ENCODE peak calls at places on chromosomes 2 and 18, in seven cellular contexts. M is fibroblast of mammary gland, O is neuronal stem cell, S is H7, B is astrocyte of the spinal cord, W is OCI-LY7, K is uterus. G is an unnamed sample.
A peak's percentile ranks its signal among the peaks of the same experiment; 100 is the strongest.

GRCh38 chr18:12765127-12765526 is 62.3 kb downstream of the PSMG2 start:
- DNase-seq in M (no peak), O (no peak), S (peak; percentile 66), B (no peak), W (no peak), K (no peak), G (no peak)

GRCh38 chr2:186925514-186925913 is 76.5 kb upstream of the ZSWIM2 start:
- DNase-seq in M (no peak), O (no peak), S (no peak), B (no peak), W (no peak), K (no peak), G (no peak)

GRCh38 chr18:57434177-57434535 is 1.0 kb upstream of the ONECUT2 start:
- DNase-seq in M (no peak), O (no peak), S (no peak), B (no peak), W (no peak), K (no peak), G (no peak)

GRCh38 chr18:77167276-77167675 is 34.7 kb upstream of the MBP start:
- DNase-seq in M (peak; percentile 91), O (no peak), S (no peak), B (no peak), W (no peak), K (no peak), G (no peak)

GRCh38 chr2:109277414-109277813 is 148.4 kb downstream of the SH3RF3 start:
- DNase-seq in M (no peak), O (no peak), S (no peak), B (no peak), W (no peak), K (no peak), G (no peak)

GRCh38 chr18:31990823-31991222 is 27.8 kb upstream of the RNF125 start:
- DNase-seq in M (no peak), O (no peak), S (no peak), B (no peak), W (peak; percentile 1), K (no peak), G (no peak)

GRCh38 chr2:217433522-217433921 is 569.3 kb downstream of the TNS1 start:
- DNase-seq in M (no peak), O (no peak), S (no peak), B (no peak), W (no peak), K (peak; percentile 59), G (no peak)

GRCh38 chr2:19845323-19845920 is 56.4 kb downstream of the TTC32 start:
- DNase-seq in M (no peak), O (no peak), S (no peak), B (no peak), W (no peak), K (no peak), G (no peak)

GRCh38 chr2:100391735-100392515 is 25.5 kb downstream of the CHST10 start:
- DNase-seq in M (no peak), O (no peak), S (peak; percentile 13), B (no peak), W (no peak), K (no peak), G (no peak)

GRCh38 chr2:88481937-88482336 is 29.4 kb upstream of the FOXI3 start:
- DNase-seq in M (peak; percentile 15), O (no peak), S (no peak), B (peak; percentile 2), W (peak; percentile 7), K (no peak), G (no peak)

GRCh38 chr2:223404616-223405015 is 197.5 kb downstream of the SCG2 start:
- DNase-seq in M (no peak), O (no peak), S (no peak), B (no peak), W (no peak), K (no peak), G (no peak)

GRCh38 chr2:120669121-120669952 is 66.3 kb upstream of the GLI2 start:
- DNase-seq in M (peak; percentile 48), O (no peak), S (peak; percentile 88), B (no peak), W (peak; percentile 40), K (no peak), G (peak; percentile 54)

GRCh38 chr2:133642831-133643230 is 74.6 kb upstream of the NCKAP5 start:
- DNase-seq in M (no peak), O (no peak), S (no peak), B (peak; percentile 42), W (no peak), K (no peak), G (no peak)

GRCh38 chr2:16162491-16163040 is 222.2 kb downstream of the MYCN start:
- DNase-seq in M (no peak), O (no peak), S (no peak), B (no peak), W (no peak), K (no peak), G (no peak)

GRCh38 chr2:108363048-108363899 is 14.5 kb upstream of the SULT1C4 start:
- DNase-seq in M (no peak), O (no peak), S (no peak), B (no peak), W (no peak), K (no peak), G (no peak)

GRCh38 chr2:177525351-177525750 is 132.8 kb downstream of the AGPS start:
- DNase-seq in M (no peak), O (no peak), S (no peak), B (no peak), W (no peak), K (no peak), G (no peak)

GRCh38 chr2:100272848-100273329 is 49.4 kb downstream of the LONRF2 start:
- DNase-seq in M (peak; percentile 41), O (no peak), S (no peak), B (no peak), W (no peak), K (peak; percentile 68), G (no peak)

GRCh38 chr18:55110436-55110835 is 151.2 kb upstream of the CCDC68 start:
- DNase-seq in M (no peak), O (no peak), S (no peak), B (no peak), W (no peak), K (peak; percentile 19), G (no peak)

GRCh38 chr2:66440011-66440542 is 5.2 kb downstream of the MEIS1 start:
- DNase-seq in M (peak; percentile 55), O (no peak), S (peak; percentile 49), B (peak; percentile 64), W (no peak), K (no peak), G (no peak)

GRCh38 chr2:223870840-223871618 is 33.6 kb upstream of the AP1S3 start:
- DNase-seq in M (peak; percentile 42), O (no peak), S (no peak), B (no peak), W (no peak), K (no peak), G (no peak)

GRCh38 chr2:203809084-203809521 is 58.5 kb upstream of the CTLA4 start:
- DNase-seq in M (peak; percentile 74), O (peak; percentile 29), S (no peak), B (peak; percentile 79), W (no peak), K (no peak), G (no peak)

GRCh38 chr2:143482761-143483160 is 353.5 kb downstream of the ARHGAP15 start:
- DNase-seq in M (no peak), O (no peak), S (no peak), B (no peak), W (no peak), K (no peak), G (no peak)

GRCh38 chr2:241082338-241083090 is 19.6 kb downstream of the MTERF4 start:
- DNase-seq in M (no peak), O (no peak), S (peak; percentile 27), B (no peak), W (no peak), K (no peak), G (no peak)

GRCh38 chr2:120992791-120993555 is 257.3 kb downstream of the GLI2 start:
- DNase-seq in M (no peak), O (no peak), S (no peak), B (no peak), W (no peak), K (peak; percentile 6), G (no peak)

GRCh38 chr2:88187038-88187676 is 17.0 kb downstream of the THNSL2 start:
- DNase-seq in M (peak; percentile 48), O (peak; percentile 74), S (peak; percentile 89), B (no peak), W (peak; percentile 19), K (peak; percentile 35), G (peak; percentile 61)

GRCh38 chr2:128321421-128321775 is 2.7 kb upstream of the HS6ST1 start:
- DNase-seq in M (no peak), O (no peak), S (peak; percentile 63), B (no peak), W (no peak), K (peak; percentile 39), G (no peak)
- H3K4me3 ChIP-seq in M (no peak overlapping the region), O (no peak overlapping the region), S (no peak overlapping the region), B (no peak overlapping the region), W (no peak overlapping the region), K (no peak overlapping the region), G (no peak overlapping the region)

GRCh38 chr2:42858140-42859005 is 66.0 kb upstream of the HAAO start:
- DNase-seq in M (no peak), O (no peak), S (no peak), B (no peak), W (no peak), K (no peak), G (no peak)
- H3K4me3 ChIP-seq in M (no peak overlapping the region), O (no peak overlapping the region), S (no peak overlapping the region), B (no peak overlapping the region), W (no peak overlapping the region), K (no peak overlapping the region), G (no peak overlapping the region)

GRCh38 chr2:235262750-235263149 is 231.1 kb upstream of the AGAP1 start:
- DNase-seq in M (no peak), O (no peak), S (no peak), B (peak; percentile 23), W (no peak), K (no peak), G (no peak)

GRCh38 chr2:235264512-235264911 is 229.3 kb upstream of the AGAP1 start:
- DNase-seq in M (no peak), O (no peak), S (no peak), B (no peak), W (no peak), K (no peak), G (no peak)

GRCh38 chr2:235265348-235265965 is 228.4 kb upstream of the AGAP1 start:
- DNase-seq in M (no peak), O (no peak), S (no peak), B (no peak), W (no peak), K (no peak), G (no peak)

GRCh38 chr2:235263205-235264120 is 230.4 kb upstream of the AGAP1 start:
- DNase-seq in M (peak; percentile 95), O (no peak), S (peak; percentile 46), B (peak; percentile 92), W (no peak), K (peak; percentile 59), G (no peak)

GRCh38 chr2:235264121-235264493 is 229.7 kb upstream of the AGAP1 start:
- DNase-seq in M (no peak), O (no peak), S (no peak), B (no peak), W (no peak), K (no peak), G (no peak)
- H3K4me3 ChIP-seq in M (no peak overlapping the region), O (no peak overlapping the region), S (no peak overlapping the region), B (no peak overlapping the region), W (no peak overlapping the region), K (no peak overlapping the region), G (no peak overlapping the region)

DNA sequence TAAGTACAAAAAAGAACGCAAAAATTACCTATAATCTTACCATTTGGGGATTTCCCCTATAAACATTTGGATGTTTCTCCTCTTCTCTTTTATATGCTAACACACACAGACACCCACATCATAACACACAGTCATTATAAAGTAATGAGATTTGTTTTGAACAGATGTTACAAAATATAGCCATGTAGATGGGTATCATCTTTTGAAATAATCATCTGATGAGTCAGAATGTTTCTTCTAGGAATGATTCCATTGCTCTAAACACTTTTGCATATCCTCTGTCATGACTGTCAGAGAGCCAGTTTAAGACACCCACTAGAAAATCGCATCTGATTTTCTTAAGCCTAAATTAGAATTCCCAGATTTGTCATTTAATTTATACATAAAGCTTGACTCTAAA is 442.6 kb downstream of the CMPK2 start:
- DNase-seq in M (peak; percentile 1), O (no peak), S (no peak), B (no peak), W (no peak), K (no peak), G (no peak)
- H3K4me3 ChIP-seq in M (no peak overlapping the region), O (no peak overlapping the region), S (no peak overlapping the region), B (no peak overlapping the region), W (no peak overlapping the region), K (no peak overlapping the region), G (no peak overlapping the region)